ENCODE peak calls at places on chromosomes 5 and 9, in four cellular contexts. O is RWPE1, K is WERI-Rb-1, I is A549. P is an unnamed sample.

GRCh38 chr5:143215685-143216084 is 187.8 kb downstream of the NR3C1 start:
- DNase-seq in O (no peak), K (no peak), I (no peak), P (no peak)

GRCh38 chr5:78813906-78814518 is 165.4 kb upstream of the LHFPL2 start:
- DNase-seq in O (no peak), K (no peak), I (no peak), P (no peak)

GRCh38 chr5:1659100-1660036 is 135.6 kb upstream of the LPCAT1 start:
- DNase-seq in O (no peak), K (peak), I (no peak), P (peak)

GRCh38 chr5:68046445-68046844 is 169.1 kb upstream of the PIK3R1 start:
- DNase-seq in O (peak), K (no peak), I (peak), P (no peak)

GRCh38 chr5:161966544-161966943 is 101.0 kb upstream of the GABRG2 start:
- DNase-seq in O (peak), K (no peak), I (no peak), P (no peak)

GRCh38 chr5:82694886-82695285 is 382.3 kb downstream of the TMEM167A start:
- DNase-seq in O (no peak), K (no peak), I (no peak), P (no peak)

GRCh38 chr9:78932849-78933627 is 636.1 kb downstream of the PSAT1 start:
- DNase-seq in O (peak), K (no peak), I (peak), P (no peak)

GRCh38 chr9:107735821-107736220 is 246.3 kb upstream of the KLF4 start:
- DNase-seq in O (no peak), K (no peak), I (no peak), P (no peak)

GRCh38 chr5:106875591-106876297 is 795.0 kb downstream of the EFNA5 start:
- DNase-seq in O (no peak), K (peak), I (peak), P (no peak)

GRCh38 chr5:133749331-133749985 is 137.1 kb upstream of the FSTL4 start:
- DNase-seq in O (no peak), K (peak), I (no peak), P (no peak)

GRCh38 chr5:154095819-154096380 is 57.1 kb downstream of the MFAP3 start:
- DNase-seq in O (no peak), K (no peak), I (no peak), P (no peak)

GRCh38 chr5:122774519-122774860 is 390 bp upstream of the SNX2 start:
- DNase-seq in O (no peak), K (no peak), I (peak), P (no peak)

GRCh38 chr5:15763754-15764153 is 263.8 kb downstream of the FBXL7 start:
- DNase-seq in O (no peak), K (peak), I (no peak), P (no peak)

GRCh38 chr5:84148651-84149050 is 236.0 kb downstream of the EDIL3 start:
- DNase-seq in O (no peak), K (no peak), I (no peak), P (no peak)

GRCh38 chr9:70979971-70980370 is 141.4 kb downstream of the TRPM3 start:
- DNase-seq in O (no peak), K (no peak), I (no peak), P (no peak)

GRCh38 chr5:111937091-111937490 is 180.1 kb upstream of the NREP start:
- DNase-seq in O (no peak), K (no peak), I (no peak), P (no peak)

GRCh38 chr9:124659099-124659659 is 111.9 kb downstream of the NR6A1 start:
- DNase-seq in O (peak), K (peak), I (peak), P (no peak)

GRCh38 chr9:89639367-89639795 is 34.6 kb downstream of the GADD45G start:
- DNase-seq in O (no peak), K (no peak), I (no peak), P (peak)

GRCh38 chr5:181173027-181173419 is 25.6 kb downstream of the OR2V2 start:
- DNase-seq in O (peak), K (no peak), I (no peak), P (no peak)

GRCh38 chr5:134138416-134139376 is 24.2 kb downstream of the TCF7 start:
- DNase-seq in O (peak), K (peak), I (no peak), P (peak)

GRCh38 chr5:96279796-96280542 is 153.1 kb downstream of the PCSK1 start:
- DNase-seq in O (peak), K (no peak), I (peak), P (no peak)

GRCh38 chr9:130407916-130408659 is 36.7 kb upstream of the ASS1 start:
- DNase-seq in O (no peak), K (no peak), I (no peak), P (peak)

GRCh38 chr9:80175286-80175906 is 603.6 kb downstream of the TLE4 start:
- DNase-seq in O (peak), K (peak), I (peak), P (no peak)

GRCh38 chr9:98429613-98430012 is 174.2 kb upstream of the TBC1D2 start:
- DNase-seq in O (no peak), K (peak), I (no peak), P (no peak)

GRCh38 chr9:18755263-18755662 is 277.7 kb downstream of the SAXO1 start:
- DNase-seq in O (no peak), K (no peak), I (no peak), P (no peak)

GRCh38 chr5:149946118-149946517 is 1.5 kb upstream of the PDE6A start:
- DNase-seq in O (no peak), K (no peak), I (no peak), P (no peak)

GRCh38 chr9:22817181-22817580 is 370.6 kb downstream of the DMRTA1 start:
- DNase-seq in O (no peak), K (no peak), I (no peak), P (no peak)

GRCh38 chr5:172699999-172700685 is 59.1 kb downstream of the NEURL1B start:
- DNase-seq in O (no peak), K (peak), I (no peak), P (peak)

GRCh38 chr9:118809160-118809625 is 560.0 kb downstream of the BRINP1 start:
- DNase-seq in O (no peak), K (no peak), I (no peak), P (no peak)

GRCh38 chr5:72556351-72557146 is 49.3 kb upstream of the ZNF366 start:
- DNase-seq in O (no peak), K (no peak), I (peak), P (no peak)

GRCh38 chr9:72464819-72465218 is 56.6 kb upstream of the TMC1 start:
- DNase-seq in O (no peak), K (peak), I (no peak), P (no peak)

GRCh38 chr5:88544131-88544530 is 275.5 kb upstream of the TMEM161B start:
- DNase-seq in O (no peak), K (no peak), I (no peak), P (no peak)

GRCh38 chr9:73219985-73220626 is 68.4 kb downstream of the ANXA1 start:
- DNase-seq in O (peak), K (no peak), I (no peak), P (no peak)

GRCh38 chr5:91864902-91865420 is 481.8 kb upstream of the ARRDC3 start:
- DNase-seq in O (no peak), K (no peak), I (no peak), P (no peak)

GRCh38 chr5:5497132-5497748 is 74.8 kb downstream of the ICE1 start:
- DNase-seq in O (peak), K (peak), I (peak), P (no peak)

GRCh38 chr5:130652178-130652577 is 512.9 kb downstream of the HINT1 start:
- DNase-seq in O (peak), K (no peak), I (peak), P (no peak)

GRCh38 chr5:126805108-126805507 is 28.2 kb downstream of the LMNB1 start:
- DNase-seq in O (no peak), K (no peak), I (no peak), P (no peak)

GRCh38 chr5:126810983-126811382 is 34.0 kb downstream of the LMNB1 start:
- DNase-seq in O (no peak), K (no peak), I (no peak), P (no peak)

GRCh38 chr5:126811515-126812198 is 34.7 kb downstream of the LMNB1 start:
- DNase-seq in O (no peak), K (no peak), I (no peak), P (no peak)

GRCh38 chr5:126809932-126810331 is 33.0 kb downstream of the LMNB1 start:
- DNase-seq in O (no peak), K (no peak), I (no peak), P (no peak)

DNA sequence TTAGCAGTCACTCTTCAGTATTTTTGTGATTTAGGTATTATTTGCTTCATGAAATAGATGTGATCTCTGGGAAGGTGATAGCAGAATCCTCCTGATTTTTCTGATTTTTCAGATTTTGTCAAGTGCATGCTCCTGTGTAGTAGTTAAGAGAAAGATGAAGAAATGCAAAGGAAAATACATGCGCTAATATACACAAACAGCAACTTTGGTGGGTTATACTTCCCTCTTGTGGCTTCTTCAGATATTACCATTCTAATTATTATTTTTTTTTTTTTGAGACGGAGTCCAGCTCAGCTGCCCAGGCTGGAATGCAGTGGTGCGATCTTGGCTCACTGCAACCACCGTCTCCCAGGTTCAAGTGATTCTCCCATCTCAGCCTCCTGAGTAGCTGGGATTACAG is 31.7 kb downstream of the LMNB1 start:
- DNase-seq in O (peak), K (no peak), I (peak), P (no peak)
- TF ChIP-seq CTCF in O (peak), K (peak), I (peak), P (peak)

DNA sequence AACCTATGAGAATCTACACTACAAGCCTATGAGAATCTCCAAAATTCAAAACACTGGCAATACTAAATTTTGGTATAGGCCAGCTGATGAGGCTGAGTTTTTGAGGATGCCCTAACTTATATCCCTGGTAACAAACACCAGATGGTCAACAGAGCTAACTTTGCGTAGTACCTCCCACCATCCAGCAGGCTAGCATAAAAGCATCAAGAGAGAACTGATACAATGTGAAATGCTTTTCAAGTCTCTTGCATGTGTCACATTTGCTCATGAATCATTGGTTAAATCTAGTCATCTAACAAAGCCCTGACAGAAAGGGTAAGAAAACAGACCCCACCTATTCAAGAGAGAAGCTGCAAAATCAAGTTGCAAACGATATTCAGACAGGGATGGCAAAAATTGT is 1609.7 kb upstream of the CDH9 start:
- DNase-seq in O (peak), K (peak), I (peak), P (no peak)
- TF ChIP-seq CTCF in O (no peak), K (no peak), I (no peak), P (no peak)

GRCh38 chr9:14395300-14396082 is 81.5 kb upstream of the NFIB start:
- DNase-seq in O (no peak), K (no peak), I (no peak), P (no peak)

GRCh38 chr9:14400658-14400995 is 86.7 kb upstream of the NFIB start:
- DNase-seq in O (peak), K (peak), I (peak), P (no peak)

GRCh38 chr9:14396171-14396570 is 82.2 kb upstream of the NFIB start:
- DNase-seq in O (no peak), K (no peak), I (no peak), P (no peak)

GRCh38 chr9:14403112-14403511 is 89.2 kb upstream of the NFIB start:
- DNase-seq in O (no peak), K (no peak), I (no peak), P (no peak)

GRCh38 chr9:14399736-14400657 is 86.1 kb upstream of the NFIB start:
- DNase-seq in O (no peak), K (no peak), I (no peak), P (no peak)
- TF ChIP-seq CTCF in O (no peak), K (no peak), I (no peak), P (no peak)

GRCh38 chr5:50582699-50583098 is 83.7 kb upstream of the PARP8 start:
- DNase-seq in O (no peak), K (no peak), I (no peak), P (no peak)

GRCh38 chr5:50580506-50580905 is 85.9 kb upstream of the PARP8 start:
- DNase-seq in O (peak), K (no peak), I (no peak), P (no peak)

DNA sequence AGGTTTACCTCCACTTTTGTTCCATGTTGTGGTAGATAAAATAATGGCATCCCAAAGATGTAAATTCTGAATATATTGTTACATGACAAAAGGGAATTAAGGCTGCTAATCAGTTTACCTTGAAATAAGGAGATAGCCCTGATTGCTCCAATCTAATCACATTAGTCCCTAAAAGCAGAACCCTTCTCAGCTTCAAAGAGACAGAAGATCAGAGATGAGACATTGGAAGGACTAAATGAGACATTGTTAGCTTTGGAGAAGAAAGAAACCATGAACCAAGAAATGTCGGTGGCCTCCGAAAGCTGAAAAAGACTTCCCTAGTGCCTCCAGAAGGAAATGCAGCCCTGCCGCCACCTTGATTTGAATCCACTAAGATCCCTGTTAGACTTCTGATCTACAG is 82.8 kb upstream of the PARP8 start:
- DNase-seq in O (no peak), K (no peak), I (no peak), P (no peak)
- TF ChIP-seq CTCF in O (no peak), K (no peak), I (no peak), P (no peak)

DNA sequence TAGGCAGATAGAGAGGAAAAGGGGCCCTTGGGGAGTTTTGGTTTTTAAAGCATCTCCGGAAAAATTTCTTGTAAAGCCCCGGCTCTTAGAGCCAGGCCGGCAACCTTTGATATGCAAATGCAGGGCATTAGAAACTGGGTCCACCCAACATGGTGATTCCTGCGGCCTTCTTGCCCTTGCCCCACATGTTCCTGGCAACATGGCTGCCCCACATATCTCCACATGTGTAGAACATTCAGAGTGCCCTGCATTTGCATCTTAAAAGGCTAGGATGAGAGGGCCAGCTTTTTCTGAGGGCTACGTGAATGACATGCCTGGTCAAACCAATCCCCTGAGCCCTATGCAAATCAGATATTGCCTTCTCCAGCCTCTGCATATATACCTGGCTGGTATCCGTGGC is 5.0 kb upstream of the SNAPC3 start:
- DNase-seq in O (no peak), K (no peak), I (no peak), P (no peak)
- TF ChIP-seq CTCF in O (no peak), K (no peak), I (no peak), P (no peak)

P was measured in chondrocyte.